ENCODE peak calls at places on chromosome 21, in seven cellular contexts. J is heart left ventricle, Z is A549, O is pancreas, I is keratinocyte, N is SK-N-SH, W is IMR-90. G is an unnamed sample. For H3K9me3, the result is how much of the 10 kb centered on the place peaks cover.

GRCh38 chr21:43679951-43680350 is 20.6 kb downstream of the RRP1B start:
- DNase-seq in J (no peak), Z (no peak), O (no peak), I (no peak), N (no peak), W (no peak), G (no peak)

GRCh38 chr21:15774590-15774989 is 44.8 kb downstream of the USP25 start:
- DNase-seq in J (no peak), Z (no peak), O (no peak), I (no peak), N (no peak), W (peak), G (no peak)

GRCh38 chr21:29318354-29318753 is 19.6 kb downstream of the BACH1 start:
- DNase-seq in J (no peak), Z (no peak), O (peak), I (no peak), N (no peak), W (peak), G (no peak)

GRCh38 chr21:19236209-19236608 is 832.6 kb upstream of the TMPRSS15 start:
- DNase-seq in J (no peak), Z (no peak), O (no peak), I (no peak), N (no peak), W (no peak), G (no peak)

GRCh38 chr21:26148834-26149354 is 21.7 kb downstream of the APP start:
- DNase-seq in J (no peak), Z (no peak), O (no peak), I (no peak), N (no peak), W (peak), G (no peak)

GRCh38 chr21:28272272-28272992 is 720.2 kb downstream of the LTN1 start:
- DNase-seq in J (no peak), Z (no peak), O (no peak), I (no peak), N (no peak), W (peak), G (no peak)

GRCh38 chr21:15054089-15054488 is 10.7 kb downstream of the NRIP1 start:
- DNase-seq in J (no peak), Z (no peak), O (no peak), I (no peak), N (no peak), W (no peak), G (no peak)

GRCh38 chr21:29298348-29299045 is at the start of gene BACH1:
- DNase-seq in J (peak), Z (peak), O (peak), I (no peak), N (peak), W (peak), G (peak)

GRCh38 chr21:34967509-34968289 is 81.4 kb downstream of the RUNX1 start:
- DNase-seq in J (no peak), Z (no peak), O (no peak), I (no peak), N (no peak), W (peak), G (no peak)

GRCh38 chr21:28745131-28746055 is 247.3 kb downstream of the LTN1 start:
- DNase-seq in J (peak), Z (peak), O (peak), I (peak), N (peak), W (peak), G (peak)

GRCh38 chr21:20570824-20571232 is 427.4 kb upstream of the NCAM2 start:
- DNase-seq in J (no peak), Z (no peak), O (no peak), I (no peak), N (no peak), W (no peak), G (no peak)

GRCh38 chr21:14773777-14774345 is 227.7 kb upstream of the SAMSN1 start:
- DNase-seq in J (peak), Z (peak), O (peak), I (no peak), N (peak), W (no peak), G (peak)

GRCh38 chr21:42545317-42545716 is 31.7 kb downstream of the SLC37A1 start:
- DNase-seq in J (no peak), Z (no peak), O (no peak), I (no peak), N (no peak), W (no peak), G (no peak)
- H3K9me3 ChIP-seq in J (under half), Z (under half), O (under half), I (under half), N (under half), W (under half), G (under half)

GRCh38 chr21:33088384-33088783 is 18.4 kb downstream of the OLIG1 start:
- DNase-seq in J (no peak), Z (no peak), O (no peak), I (no peak), N (no peak), W (no peak), G (no peak)

GRCh38 chr21:33089439-33089838 is 19.5 kb downstream of the OLIG1 start:
- DNase-seq in J (no peak), Z (no peak), O (no peak), I (no peak), N (no peak), W (no peak), G (no peak)
- TF ChIP-seq CTCF in J (no peak), Z (no peak), O (no peak), I (no peak), N (no peak), W (no peak), G (no peak)

DNA sequence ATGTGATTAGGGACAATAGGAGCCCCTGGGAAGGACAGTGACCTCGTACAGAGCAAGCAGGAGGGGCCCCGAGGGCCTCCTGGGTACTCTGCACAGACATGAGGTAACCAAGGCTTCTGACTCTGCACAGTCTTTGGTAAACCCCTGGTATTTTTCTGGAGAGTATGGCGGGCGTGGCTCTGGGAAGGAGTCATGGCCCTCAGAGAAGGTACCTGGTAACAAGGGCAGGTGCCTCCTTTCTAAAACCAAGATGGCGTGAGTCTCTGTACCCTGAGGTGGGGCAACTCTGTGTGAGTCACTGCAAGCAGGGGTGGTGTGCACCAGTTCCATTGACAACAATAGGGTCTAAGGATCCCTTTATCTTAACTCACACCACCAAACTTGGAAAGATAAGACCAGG is 39.9 kb upstream of the SLC19A1 start:
- DNase-seq in J (no peak), Z (no peak), O (peak), I (no peak), N (no peak), W (no peak), G (peak)
- H3K9me3 ChIP-seq in J (under half), Z (under half), O (under half), I (under half), N (under half), W (under half), G (under half)

GRCh38 chr21:36830041-36830440 is 131.1 kb downstream of the SIM2 start:
- DNase-seq in J (no peak), Z (no peak), O (no peak), I (no peak), N (no peak), W (no peak), G (no peak)

GRCh38 chr21:36834192-36834591 is 132.3 kb downstream of the HLCS start:
- DNase-seq in J (no peak), Z (no peak), O (no peak), I (no peak), N (no peak), W (no peak), G (no peak)

GRCh38 chr21:36825683-36826082 is 126.8 kb downstream of the SIM2 start:
- DNase-seq in J (no peak), Z (no peak), O (no peak), I (no peak), N (no peak), W (no peak), G (no peak)

GRCh38 chr21:36828208-36828607 is 129.3 kb downstream of the SIM2 start:
- DNase-seq in J (no peak), Z (no peak), O (no peak), I (no peak), N (no peak), W (no peak), G (no peak)

DNA sequence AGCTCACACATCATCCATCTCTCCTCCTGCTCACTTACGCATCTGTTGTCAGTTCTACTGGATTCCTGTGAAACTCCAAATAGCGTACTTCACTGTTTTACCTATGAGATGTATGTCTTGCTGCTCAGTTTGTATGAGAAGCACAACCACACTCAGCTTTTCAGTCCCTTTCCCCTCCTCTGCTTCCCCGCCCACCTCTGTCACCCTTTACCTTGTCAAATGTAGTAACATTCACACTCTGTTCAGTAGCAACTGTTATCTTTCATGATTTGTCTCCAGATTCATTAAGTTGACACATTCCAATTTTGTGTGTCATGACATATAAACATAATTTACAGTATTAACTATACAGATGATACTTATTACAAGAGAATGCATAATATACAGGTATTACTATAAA is 130.2 kb downstream of the SIM2 start:
- DNase-seq in J (no peak), Z (no peak), O (no peak), I (no peak), N (no peak), W (no peak), G (no peak)
- TF ChIP-seq CTCF in J (no peak), Z (no peak), O (no peak), I (no peak), N (no peak), W (no peak), G (no peak)

G was measured in lower lobe of right lung.